ENCODE peak calls at places on chromosome 22, in seven cellular contexts. A is GM12878, Y is K562, P is GM23338, L is HCT116, T is HepG2, X is endothelial cell of umbilical vein. S is an unnamed sample.

GRCh38 chr22:38314140-38314991 is 2.9 kb downstream of the CSNK1E start:
- DNase-seq in Y (no peak), X (peak; percentile 9), L (no peak), P (peak; percentile 35), A (no peak), T (no peak), S (no peak)

GRCh38 chr22:49574205-49574604 is 253.5 kb downstream of the BRD1 start:
- DNase-seq in Y (no peak), A (no peak), X (no peak), P (no peak), L (no peak), T (no peak), S (no peak)

GRCh38 chr22:38315801-38316339 is 1.4 kb downstream of the CSNK1E start:
- DNase-seq in X (no peak), T (no peak), Y (no peak), P (no peak), L (no peak), A (no peak), S (no peak)

GRCh38 chr22:37556750-37557149 is 3.5 kb upstream of the CDC42EP1 start:
- DNase-seq in A (no peak), L (no peak), Y (no peak), X (no peak), P (peak; percentile 76), T (no peak), S (no peak)

GRCh38 chr22:27918351-27919221 is 470 bp downstream of the PITPNB start:
- DNase-seq in P (peak; percentile 77), A (no peak), L (no peak), T (peak; percentile 13), Y (peak; percentile 68), X (peak; percentile 63), S (no peak)

GRCh38 chr22:38104084-38104483 is 6.4 kb downstream of the BAIAP2L2 start:
- DNase-seq in Y (peak; percentile 50), P (peak; percentile 85), T (no peak), L (peak; percentile 8), X (no peak), A (no peak), S (no peak)

GRCh38 chr22:38026130-38027111 is 30.8 kb upstream of the PICK1 start:
- DNase-seq in L (no peak), Y (no peak), X (no peak), T (no peak), A (no peak), P (no peak), S (no peak)

GRCh38 chr22:20946080-20946986 is 20.7 kb upstream of the AIFM3 start:
- DNase-seq in L (no peak), T (no peak), Y (no peak), A (no peak), P (no peak), X (peak; percentile 66), S (no peak)

GRCh38 chr22:19118601-19118880 is 3.7 kb downstream of the DGCR2 start:
- DNase-seq in L (no peak), P (no peak), A (no peak), X (no peak), Y (no peak), T (no peak), S (no peak)

GRCh38 chr22:23305922-23306374 is 125.6 kb downstream of the BCR start:
- DNase-seq in P (no peak), T (no peak), L (no peak), Y (no peak), X (peak; percentile 96), A (no peak), S (peak; percentile 30)

GRCh38 chr22:49824185-49824925 is 3.3 kb downstream of the BRD1 start:
- DNase-seq in A (no peak), L (no peak), Y (no peak), X (no peak), T (no peak), P (no peak), S (no peak)

GRCh38 chr22:45866398-45867117 is 110.4 kb downstream of the WNT7B start:
- DNase-seq in T (no peak), P (peak; percentile 53), Y (no peak), A (no peak), X (no peak), L (no peak), S (no peak)
- TF ChIP-seq EZH2 in T (no peak), P (no peak), Y (no peak), A (no peak), X (no peak), L (no peak), S (no peak)

GRCh38 chr22:30333707-30334087 is 7.0 kb upstream of the TBC1D10A start:
- DNase-seq in X (no peak), L (no peak), P (no peak), Y (no peak), A (no peak), T (no peak), S (no peak)
- H3K36me3 ChIP-seq in X (peaks cover 58% of the 10 kb centered on the region), L (peaks cover 42% of the 10 kb centered on the region), P (peaks cover 34% of the 10 kb centered on the region), Y (peaks cover 75% of the 10 kb centered on the region), A (peaks cover 61% of the 10 kb centered on the region), T (peaks cover 59% of the 10 kb centered on the region), S (peaks cover 73% of the 10 kb centered on the region)

GRCh38 chr22:42438293-42438650 is 6.1 kb upstream of the NFAM1 start:
- DNase-seq in Y (no peak), T (no peak), X (no peak), P (peak; percentile 89), A (no peak), L (no peak), S (no peak)

GRCh38 chr22:42439021-42439420 is 6.8 kb upstream of the NFAM1 start:
- DNase-seq in X (no peak), P (no peak), T (no peak), Y (no peak), A (no peak), L (no peak), S (no peak)

GRCh38 chr22:42440728-42441127 is 8.5 kb upstream of the NFAM1 start:
- DNase-seq in Y (no peak), L (no peak), T (no peak), P (no peak), A (no peak), X (no peak), S (no peak)

GRCh38 chr22:42437488-42438292 is 5.5 kb upstream of the NFAM1 start:
- DNase-seq in A (peak; percentile 84), Y (peak; percentile 74), T (peak; percentile 41), L (peak; percentile 51), X (peak; percentile 28), P (peak; percentile 87), S (no peak)

GRCh38 chr22:42439821-42440674 is 7.8 kb upstream of the NFAM1 start:
- DNase-seq in A (no peak), P (no peak), X (peak; percentile 44), T (no peak), Y (no peak), L (no peak), S (no peak)
- TF ChIP-seq POLR2AphosphoS5 in A (peak; percentile 64), P (no peak), X (no peak), T (no peak), Y (no peak), L (no peak), S (no peak)

DNA sequence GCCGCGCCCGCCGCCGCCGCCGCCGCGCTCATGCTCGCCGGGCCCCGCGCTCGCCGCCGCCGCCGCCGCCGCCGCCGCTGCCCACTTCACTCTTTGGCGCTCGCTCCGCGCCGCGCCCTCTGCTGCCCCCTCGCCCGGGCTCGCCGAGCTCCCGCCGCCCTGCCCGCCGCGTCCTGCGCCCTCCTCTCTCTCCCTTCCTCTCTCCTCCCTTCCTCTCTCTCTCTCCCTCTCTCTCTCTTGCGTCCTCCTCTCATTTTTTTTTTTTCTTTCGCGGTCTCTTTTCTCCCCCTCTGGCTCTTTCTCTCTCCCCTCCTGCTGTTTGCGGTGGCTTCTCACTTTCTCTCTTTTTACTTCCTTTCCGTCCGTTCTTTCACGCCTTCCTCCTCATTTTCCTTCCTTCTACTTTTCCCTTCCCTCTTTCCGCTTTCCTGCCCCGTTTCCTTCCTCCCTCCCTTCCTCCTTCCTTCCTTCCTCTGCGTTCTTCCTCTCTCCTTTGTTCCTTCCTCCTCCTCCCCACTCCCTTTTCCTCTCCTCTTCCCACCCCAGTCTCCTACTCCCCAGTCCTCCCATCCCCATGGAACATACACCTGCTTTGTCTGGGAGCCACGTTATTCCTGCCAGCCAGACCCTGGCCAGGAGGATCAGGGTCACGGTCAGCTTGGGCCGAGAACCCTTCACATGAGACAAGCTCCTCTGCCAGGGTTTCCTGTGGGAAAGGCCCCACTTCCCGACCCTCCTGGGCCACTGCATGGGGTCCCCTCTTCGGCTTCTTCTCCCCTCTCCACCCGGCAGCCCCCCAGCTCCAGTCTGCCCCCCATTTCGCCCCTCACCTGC is 19.3 kb upstream of the SHISAL1 start:
- DNase-seq in T (no peak), A (no peak), Y (no peak), P (peak; percentile 68), L (no peak), X (no peak), S (no peak)
- TF ChIP-seq EZH2 in T (peak; percentile 85), A (peak; percentile 90), Y (no peak), P (no peak), L (no peak), X (peak; percentile 21), S (no peak)

DNA sequence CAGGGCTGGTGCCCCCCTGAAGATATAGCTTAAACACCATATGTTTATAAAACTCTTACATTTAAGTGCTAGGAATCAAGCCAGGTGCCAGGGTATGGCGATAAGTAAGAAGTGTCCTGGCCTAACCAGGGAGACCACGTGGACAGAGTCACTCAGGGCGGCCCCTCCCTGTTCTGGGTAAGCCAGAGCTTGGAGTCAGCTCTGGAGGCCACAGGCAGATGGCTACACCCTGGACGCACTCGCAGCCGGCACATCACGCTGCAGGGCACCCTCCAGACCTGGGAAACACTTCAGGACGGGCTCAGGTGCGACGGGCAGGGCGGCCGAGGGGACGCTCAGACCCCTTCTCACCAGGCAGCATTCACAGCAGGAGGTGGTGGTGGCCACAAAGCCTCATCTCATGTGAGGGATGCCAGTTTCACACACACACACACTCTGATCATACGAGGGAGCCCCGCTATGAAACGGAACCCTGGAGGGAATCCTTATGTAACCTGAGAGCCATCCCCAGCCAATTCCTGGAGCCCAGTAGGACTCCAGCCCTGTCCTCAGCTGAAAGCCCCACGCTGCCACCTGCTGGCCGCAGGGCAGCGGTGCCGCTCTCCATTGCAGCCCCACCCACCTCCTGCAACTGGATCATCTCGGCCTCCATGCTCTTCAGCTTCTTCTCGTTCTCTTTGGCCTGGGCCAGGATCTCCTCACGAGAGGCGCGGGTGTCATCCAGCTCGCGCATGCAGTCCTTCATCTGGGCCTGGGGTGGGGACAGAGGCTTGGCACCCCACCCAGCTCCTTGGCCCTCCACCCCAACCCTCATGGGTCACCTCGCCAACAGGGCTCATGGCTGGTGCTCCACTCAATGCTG is 33.4 kb downstream of the APOL1 start:
- DNase-seq in L (peak; percentile 18), P (peak; percentile 90), Y (peak; percentile 81), A (no peak), T (peak; percentile 52), X (peak; percentile 68), S (peak; percentile 5)
- H3K36me3 ChIP-seq in L (peaks cover 58% of the 10 kb centered on the region), P (peaks cover 62% of the 10 kb centered on the region), Y (peaks cover 75% of the 10 kb centered on the region), A (peaks cover 30% of the 10 kb centered on the region), T (peaks cover 71% of the 10 kb centered on the region), X (peaks cover 77% of the 10 kb centered on the region), S (peaks cover 67% of the 10 kb centered on the region)

GRCh38 chr22:31253949-31254348 is 38.3 kb downstream of the PIK3IP1 start:
- DNase-seq in P (peak; percentile 54), T (peak; percentile 16), A (no peak), X (peak; percentile 82), Y (no peak), L (no peak), S (no peak)
- TF ChIP-seq POLR2AphosphoS5 in P (no peak), T (no peak), A (no peak), X (no peak), Y (no peak), L (no peak), S (no peak)

S was measured in SK-N-MC.